ENCODE peak calls at places on chromosomes 16 and 17, in ten cellular contexts. J is brain microvascular endothelial cell, G is hepatocyte, X is foreskin keratinocyte, L is ascending aorta, Z is epithelial cell of proximal tubule, M is GM12878, V is lower lobe of right lung, O is left ventricle myocardium inferior, U is Calu3. S is an unnamed sample.

GRCh38 chr16:76486740-76487139 is 209.5 kb downstream of the CNTNAP4 start:
- DNase-seq in G (no peak), X (no peak), V (no peak), L (no peak), J (no peak), Z (no peak), U (no peak), O (no peak), M (no peak), S (no peak)

GRCh38 chr16:31708348-31708747 is 165.3 kb upstream of the ZNF267 start:
- DNase-seq in J (no peak), M (no peak), O (no peak), Z (no peak), U (no peak), G (no peak), L (no peak), V (no peak), X (no peak), S (no peak)

GRCh38 chr16:29743827-29744531 is 1.8 kb downstream of the C16orf54 start:
- DNase-seq in G (no peak), Z (no peak), O (no peak), U (no peak), J (no peak), V (no peak), M (no peak), L (no peak), X (no peak), S (no peak)

GRCh38 chr16:75477680-75478473 is 13.4 kb upstream of the TMEM170A start:
- DNase-seq in V (no peak), G (no peak), L (no peak), X (peak), M (no peak), U (no peak), O (no peak), J (no peak), Z (no peak), S (no peak)

GRCh38 chr17:236641-237405 is 55.4 kb upstream of the DOC2B start:
- DNase-seq in G (peak), X (no peak), O (peak), L (peak), J (no peak), Z (no peak), M (no peak), V (peak), U (no peak), S (peak)

GRCh38 chr17:75430159-75430748 is 24.8 kb upstream of the GRB2 start:
- DNase-seq in J (peak), O (no peak), V (no peak), L (no peak), G (peak), Z (peak), U (peak), X (no peak), M (no peak), S (peak)

GRCh38 chr17:19744922-19745757 is 3.0 kb downstream of the ALDH3A1 start:
- DNase-seq in X (peak), J (peak), M (no peak), O (peak), G (peak), Z (no peak), U (peak), L (peak), V (peak), S (peak)

GRCh38 chr16:57863434-57864160 is 61.3 kb upstream of the KIFC3 start:
- DNase-seq in O (peak), Z (no peak), X (peak), M (no peak), U (peak), G (peak), J (peak), V (peak), L (peak), S (peak)

GRCh38 chr16:10608687-10609409 is 28.4 kb upstream of the EMP2 start:
- DNase-seq in X (no peak), U (no peak), Z (no peak), J (no peak), L (no peak), M (no peak), V (no peak), G (no peak), O (peak), S (no peak)

GRCh38 chr16:2981177-2981898 is 1.1 kb upstream of the PKMYT1 start:
- DNase-seq in J (no peak), Z (no peak), V (no peak), U (no peak), L (no peak), O (no peak), X (no peak), G (no peak), M (no peak), S (no peak)

GRCh38 chr17:2844386-2844785 is 48.1 kb downstream of the RAP1GAP2 start:
- DNase-seq in Z (no peak), M (no peak), O (no peak), G (peak), L (no peak), X (no peak), U (no peak), J (no peak), V (no peak), S (no peak)

GRCh38 chr16:49623501-49624266 is 232.2 kb downstream of the ZNF423 start:
- DNase-seq in Z (no peak), G (no peak), O (no peak), L (peak), V (no peak), X (no peak), J (no peak), M (no peak), U (no peak), S (no peak)

GRCh38 chr17:49244839-49245238 is 14.3 kb upstream of the PHOSPHO1 start:
- DNase-seq in G (no peak), M (no peak), Z (no peak), L (no peak), J (no peak), X (no peak), O (no peak), U (no peak), V (no peak), S (no peak)

GRCh38 chr16:22671301-22672076 is 142.5 kb upstream of the HS3ST2 start:
- DNase-seq in G (no peak), L (peak), Z (no peak), M (no peak), O (no peak), U (no peak), X (no peak), V (no peak), J (no peak), S (no peak)

GRCh38 chr16:19396555-19397011 is 21.1 kb upstream of the TMC5 start:
- DNase-seq in X (peak), G (peak), M (no peak), O (no peak), Z (no peak), L (no peak), J (no peak), U (peak), V (peak), S (no peak)

GRCh38 chr16:27651299-27651698 is 101.4 kb downstream of the KATNIP start:
- DNase-seq in U (no peak), M (no peak), V (no peak), L (no peak), O (no peak), Z (no peak), X (no peak), J (no peak), G (no peak), S (no peak)

GRCh38 chr17:16435951-16436886 is 20.8 kb downstream of the TRPV2 start:
- DNase-seq in M (no peak), U (no peak), L (no peak), V (no peak), Z (no peak), J (no peak), X (no peak), O (no peak), G (peak), S (no peak)

GRCh38 chr16:83912152-83912948 is 13.4 kb downstream of the MLYCD start:
- DNase-seq in Z (no peak), G (no peak), X (no peak), M (no peak), L (no peak), O (peak), V (no peak), U (no peak), J (no peak), S (no peak)

GRCh38 chr17:78634154-78634553 is 57.0 kb upstream of the DNAH17 start:
- DNase-seq in V (no peak), J (no peak), L (no peak), M (no peak), U (no peak), Z (no peak), O (no peak), G (no peak), X (no peak), S (no peak)

GRCh38 chr17:42853597-42853967 is 2.6 kb downstream of the AOC3 start:
- DNase-seq in Z (no peak), M (no peak), U (no peak), L (no peak), V (no peak), J (no peak), O (no peak), X (no peak), G (no peak), S (no peak)

GRCh38 chr17:78227455-78227916 is 3.9 kb upstream of the TMEM235 start:
- DNase-seq in U (no peak), Z (no peak), M (no peak), L (no peak), X (no peak), V (no peak), G (no peak), O (no peak), J (no peak), S (no peak)

GRCh38 chr16:8720967-8721692 is 46.7 kb downstream of the ABAT start:
- DNase-seq in J (no peak), M (no peak), V (no peak), X (no peak), Z (no peak), L (no peak), G (no peak), U (no peak), O (no peak), S (no peak)

GRCh38 chr16:17930280-17930679 is 406.3 kb downstream of the NPIPA8 start:
- DNase-seq in U (no peak), J (peak), O (no peak), Z (no peak), G (no peak), V (no peak), X (no peak), L (no peak), M (no peak), S (no peak)

GRCh38 chr16:14155572-14156213 is 84.6 kb downstream of the MRTFB start:
- DNase-seq in G (no peak), M (no peak), O (no peak), Z (no peak), V (no peak), U (no peak), J (no peak), L (no peak), X (peak), S (no peak)

GRCh38 chr17:57541472-57542394 is 203.4 kb downstream of the CCDC182 start:
- DNase-seq in L (peak), V (no peak), U (no peak), G (peak), M (no peak), J (peak), O (peak), X (peak), Z (no peak), S (no peak)

GRCh38 chr17:145671-146541 is 8.5 kb downstream of the SCGB1C2 start:
- DNase-seq in M (no peak), Z (no peak), V (peak), G (no peak), J (no peak), O (peak), L (peak), X (no peak), U (no peak), S (peak)

GRCh38 chr17:57672205-57672632 is 72.9 kb downstream of the CCDC182 start:
- DNase-seq in U (no peak), G (no peak), M (no peak), X (peak), O (no peak), J (no peak), L (no peak), V (no peak), Z (no peak), S (no peak)

GRCh38 chr17:49482144-49482817 is 12.8 kb upstream of the NGFR start:
- DNase-seq in U (no peak), O (no peak), Z (no peak), V (no peak), M (no peak), X (peak), L (no peak), J (no peak), G (no peak), S (no peak)

GRCh38 chr17:38870259-38871165 is 654 bp downstream of the LASP1 start:
- DNase-seq in V (peak), O (peak), L (peak), U (peak), X (peak), Z (no peak), M (no peak), G (peak), J (no peak), S (peak)

GRCh38 chr17:9054146-9054545 is 32.8 kb downstream of the NTN1 start:
- DNase-seq in U (no peak), M (no peak), V (no peak), O (no peak), L (peak), X (no peak), G (no peak), J (no peak), Z (no peak), S (no peak)

GRCh38 chr17:64938925-64939474 is 19.7 kb upstream of the LRRC37A3 start:
- DNase-seq in L (no peak), J (peak), Z (no peak), O (peak), M (no peak), U (peak), V (peak), G (peak), X (no peak), S (no peak)
- TF ChIP-seq CTCF in L (no peak), J (peak), Z (peak), O (peak), M (peak), U (peak), V (peak), G (peak), X (peak), S (peak)

GRCh38 chr16:67489401-67490083 is 6.2 kb upstream of the AGRP start:
- DNase-seq in U (no peak), L (no peak), G (no peak), V (no peak), Z (no peak), J (no peak), X (no peak), O (no peak), M (no peak), S (no peak)
- TF ChIP-seq CTCF in U (no peak), L (no peak), G (no peak), V (no peak), Z (no peak), J (no peak), X (no peak), O (no peak), M (no peak), S (no peak)

GRCh38 chr17:35023538-35023937 is 40.0 kb downstream of the RFFL start:
- DNase-seq in U (no peak), J (no peak), M (no peak), G (no peak), Z (no peak), X (peak), L (no peak), O (no peak), V (no peak), S (no peak)

GRCh38 chr17:35019386-35020179 is 39.3 kb downstream of the LIG3 start:
- DNase-seq in V (no peak), G (no peak), X (no peak), M (no peak), Z (no peak), J (no peak), O (no peak), L (no peak), U (no peak), S (no peak)

GRCh38 chr17:35025541-35025940 is 38.0 kb downstream of the RFFL start:
- DNase-seq in M (no peak), V (no peak), X (peak), J (no peak), U (no peak), L (no peak), G (no peak), O (no peak), Z (no peak), S (no peak)

GRCh38 chr17:35021520-35022380 is 41.4 kb downstream of the LIG3 start:
- DNase-seq in V (no peak), U (no peak), M (no peak), G (no peak), X (no peak), O (no peak), Z (no peak), L (no peak), J (no peak), S (no peak)

GRCh38 chr17:35022536-35023063 is 40.9 kb downstream of the RFFL start:
- DNase-seq in G (peak), J (peak), Z (peak), V (peak), M (no peak), U (no peak), O (peak), X (peak), L (peak), S (no peak)
- TF ChIP-seq CTCF in G (no peak), J (peak), Z (peak), V (peak), M (no peak), U (no peak), O (peak), X (no peak), L (peak), S (no peak)

GRCh38 chr17:71764507-71764906 is 356.3 kb upstream of the SOX9 start:
- DNase-seq in X (no peak), G (peak), O (no peak), V (no peak), M (no peak), L (no peak), Z (no peak), J (peak), U (peak), S (no peak)
- TF ChIP-seq CTCF in X (peak), G (peak), O (peak), V (no peak), M (peak), L (no peak), Z (peak), J (peak), U (peak), S (no peak)

GRCh38 chr17:21094298-21094704 is 32.5 kb upstream of the DHRS7B start:
- DNase-seq in V (no peak), O (no peak), G (peak), U (no peak), M (no peak), X (no peak), L (no peak), Z (no peak), J (no peak), S (no peak)

GRCh38 chr17:21096874-21097273 is 29.9 kb upstream of the DHRS7B start:
- DNase-seq in J (no peak), X (no peak), U (no peak), G (no peak), M (no peak), L (no peak), O (no peak), Z (no peak), V (no peak), S (no peak)

GRCh38 chr17:21098934-21099687 is 27.7 kb upstream of the DHRS7B start:
- DNase-seq in U (peak), V (peak), J (peak), O (peak), M (peak), L (peak), G (peak), Z (peak), X (peak), S (peak)

GRCh38 chr17:21090889-21091618 is 35.7 kb upstream of the DHRS7B start:
- DNase-seq in J (no peak), O (no peak), G (no peak), Z (no peak), V (no peak), U (no peak), X (no peak), M (no peak), L (no peak), S (no peak)

GRCh38 chr17:21095735-21096134 is 31.0 kb upstream of the DHRS7B start:
- DNase-seq in Z (no peak), M (no peak), L (no peak), V (no peak), J (no peak), G (no peak), X (no peak), U (no peak), O (no peak), S (no peak)
- TF ChIP-seq CTCF in Z (no peak), M (no peak), L (no peak), V (no peak), J (no peak), G (no peak), X (no peak), U (no peak), O (no peak), S (no peak)

S was measured in mesothelial cell of epicardium.